ENCODE peak calls at places on chromosomes 13 and 19, in seven cellular contexts. A, C, R, F, Q, E and K are unnamed samples.

GRCh38 chr13:113148940-113149503 is 9.4 kb upstream of the PROZ start:
- DNase-seq in E (no peak), F (no peak), C (no peak), R (peak), A (no peak), Q (no peak), K (no peak)

GRCh38 chr13:50306096-50306495 is 290.9 kb downstream of the KCNRG start:
- DNase-seq in Q (no peak), A (no peak), C (no peak), E (no peak), R (no peak), F (no peak), K (no peak)

GRCh38 chr19:38565686-38566105 is 52.1 kb downstream of the MAP4K1 start:
- DNase-seq in E (no peak), A (no peak), F (no peak), R (no peak), C (no peak), Q (no peak), K (no peak)

GRCh38 chr19:51359294-51359693 is 6.9 kb downstream of the ETFB start:
- DNase-seq in Q (no peak), A (no peak), E (no peak), F (no peak), R (no peak), C (peak), K (no peak)

GRCh38 chr13:76619631-76620030 is 266.6 kb downstream of the KCTD12 start:
- DNase-seq in C (no peak), A (no peak), F (no peak), R (no peak), E (no peak), Q (no peak), K (no peak)

GRCh38 chr19:17966497-17967257 is at the start of gene KCNN1:
- DNase-seq in C (no peak), F (no peak), R (no peak), Q (no peak), A (no peak), E (no peak), K (no peak)

GRCh38 chr13:38328699-38329098 is 21.0 kb upstream of the UFM1 start:
- DNase-seq in C (no peak), F (no peak), A (no peak), R (no peak), Q (no peak), E (no peak), K (no peak)

GRCh38 chr19:18717601-18718000 is 34.1 kb downstream of the CRTC1 start:
- DNase-seq in R (no peak), F (no peak), Q (no peak), C (no peak), A (no peak), E (no peak), K (no peak)

GRCh38 chr19:36081385-36081784 is 26.7 kb downstream of the WDR62 start:
- DNase-seq in C (no peak), A (peak), Q (no peak), R (no peak), E (no peak), F (no peak), K (no peak)

GRCh38 chr13:73598021-73598712 is 536.0 kb downstream of the KLF12 start:
- DNase-seq in F (no peak), A (no peak), R (no peak), E (no peak), C (no peak), Q (no peak), K (no peak)

GRCh38 chr19:55283548-55284393 is at the start of gene BRSK1:
- DNase-seq in R (no peak), F (peak), E (peak), Q (peak), A (peak), C (no peak), K (no peak)

GRCh38 chr13:35923347-35923746 is 207.8 kb downstream of the DCLK1 start:
- DNase-seq in R (no peak), A (no peak), E (peak), F (no peak), Q (no peak), C (no peak), K (no peak)

GRCh38 chr19:40190891-40191835 is at the start of gene MAP3K10:
- DNase-seq in C (peak), A (peak), R (peak), E (peak), F (peak), Q (peak), K (peak)

GRCh38 chr19:8615813-8616596 is 5.5 kb upstream of the ADAMTS10 start:
- DNase-seq in F (peak), R (peak), A (peak), Q (peak), C (no peak), E (no peak), K (peak)

GRCh38 chr13:106182404-106182803 is 353.1 kb downstream of the EFNB2 start:
- DNase-seq in A (no peak), R (no peak), F (no peak), E (no peak), C (peak), Q (no peak), K (peak)

GRCh38 chr19:41861098-41861768 is 1.2 kb downstream of the RPS19 start:
- DNase-seq in Q (no peak), R (no peak), E (no peak), A (no peak), C (no peak), F (no peak), K (peak)

GRCh38 chr19:18203408-18203862 is 407 bp downstream of the RAB3A start:
- DNase-seq in A (peak), E (peak), F (peak), C (no peak), R (no peak), Q (no peak), K (no peak)

GRCh38 chr19:36046443-36047050 is 7.5 kb downstream of the THAP8 start:
- DNase-seq in E (no peak), C (no peak), R (no peak), Q (no peak), A (peak), F (no peak), K (no peak)

GRCh38 chr13:28641600-28641926 is 17.4 kb upstream of the POMP start:
- DNase-seq in R (no peak), F (no peak), Q (no peak), E (no peak), C (no peak), A (no peak), K (no peak)

GRCh38 chr13:94479559-94480095 is at the start of gene DCT:
- DNase-seq in E (peak), F (no peak), A (no peak), C (no peak), R (no peak), Q (no peak), K (no peak)

GRCh38 chr13:71240906-71241305 is 626.1 kb downstream of the DACH1 start:
- DNase-seq in E (peak), Q (no peak), R (no peak), F (no peak), C (no peak), A (no peak), K (no peak)

GRCh38 chr13:45511310-45512147 is 46.8 kb downstream of the COG3 start:
- DNase-seq in C (no peak), R (no peak), E (peak), F (no peak), A (peak), Q (no peak), K (peak)

GRCh38 chr19:12668937-12669271 is 2.3 kb downstream of the WDR83 start:
- DNase-seq in A (no peak), R (peak), E (peak), Q (peak), C (no peak), F (peak), K (no peak)

GRCh38 chr13:98447881-98448641 is 128.8 kb downstream of the STK24 start:
- DNase-seq in A (peak), Q (no peak), E (peak), R (no peak), C (no peak), F (no peak), K (no peak)

GRCh38 chr19:2254052-2254872 is 2.0 kb downstream of the JSRP1 start:
- DNase-seq in Q (no peak), A (no peak), E (no peak), F (no peak), C (no peak), R (no peak), K (no peak)

GRCh38 chr19:15010497-15011255 is 31.0 kb upstream of the SLC1A6 start:
- DNase-seq in Q (no peak), C (no peak), R (no peak), E (no peak), F (no peak), A (peak), K (no peak)

GRCh38 chr19:35518313-35518712 is 4.9 kb upstream of the DMKN start:
- DNase-seq in F (no peak), E (no peak), A (no peak), R (no peak), Q (no peak), C (peak), K (no peak)

GRCh38 chr19:54302252-54302651 is 10.7 kb downstream of the LILRA5 start:
- DNase-seq in F (no peak), R (no peak), Q (no peak), C (no peak), A (no peak), E (no peak), K (peak)

GRCh38 chr19:50190439-50190891 is 13.0 kb upstream of the MYH14 start:
- DNase-seq in C (no peak), F (no peak), E (no peak), A (no peak), Q (no peak), R (no peak), K (peak)

GRCh38 chr13:79812070-79812850 is 331.3 kb downstream of the NDFIP2 start:
- DNase-seq in A (no peak), C (no peak), E (no peak), R (no peak), Q (no peak), F (no peak), K (no peak)

GRCh38 chr13:50679321-50679720 is 164.2 kb downstream of the DLEU7 start:
- DNase-seq in F (no peak), A (no peak), C (peak), E (no peak), Q (no peak), R (no peak), K (no peak)

GRCh38 chr13:101649490-101650126 is 197.1 kb downstream of the ITGBL1 start:
- DNase-seq in Q (no peak), C (no peak), E (no peak), A (no peak), F (no peak), R (no peak), K (no peak)

GRCh38 chr13:76778906-76779305 is 107.3 kb downstream of the KCTD12 start:
- DNase-seq in A (no peak), Q (no peak), C (no peak), E (no peak), F (no peak), R (no peak), K (no peak)

GRCh38 chr13:44692173-44692713 is 116.1 kb upstream of the TSC22D1 start:
- DNase-seq in E (no peak), C (no peak), Q (no peak), R (no peak), A (no peak), F (no peak), K (no peak)

GRCh38 chr13:39897636-39898035 is 242.2 kb downstream of the COG6 start:
- DNase-seq in F (no peak), R (no peak), E (no peak), Q (no peak), A (no peak), C (no peak), K (no peak)

GRCh38 chr19:23283925-23284324 is 33.7 kb upstream of the ZNF724 start:
- DNase-seq in R (peak), F (peak), E (no peak), Q (peak), C (no peak), A (no peak), K (peak)

GRCh38 chr13:85503797-85504196 is 295.4 kb downstream of the SLITRK6 start:
- DNase-seq in Q (no peak), C (no peak), A (no peak), F (no peak), E (no peak), R (no peak), K (no peak)

GRCh38 chr19:12665646-12666304 is 767 bp downstream of the MAN2B1 start:
- DNase-seq in R (no peak), Q (no peak), C (no peak), F (no peak), E (no peak), A (no peak), K (no peak)

GRCh38 chr19:45558399-45558878 is 26.2 kb downstream of the OPA3 start:
- DNase-seq in Q (peak), E (no peak), F (peak), A (no peak), C (no peak), R (peak), K (peak)